ENCODE peak calls at places on chromosome 14, in seven cellular contexts. Y is stimulated activated CD4-positive, alpha-beta T cell treated with anti-CD3 and anti-CD28 coated beads, Interleukin-15, amount 100 ng/mL, for 24 hours; R is prostate gland; M is neuronal stem cell; C is effector memory CD4-positive, alpha-beta T cell; E is NCI-H2029; L is NB4. J is an unnamed sample.
A peak's percentile ranks its signal among the peaks of the same experiment; 100 is the strongest.

GRCh38 chr14:58426819-58427288 is 477 bp downstream of the TIMM9 start:
- DNase-seq in Y (peak; percentile 57), R (peak; percentile 34), M (peak; percentile 77), C (peak; percentile 23), E (peak; percentile 64), L (peak; percentile 78), J (peak; percentile 54)

GRCh38 chr14:89351958-89352404 is 65.1 kb downstream of the FOXN3 start:
- DNase-seq in Y (no peak), R (no peak), M (no peak), C (no peak), E (no peak), L (peak; percentile 59), J (no peak)

GRCh38 chr14:78016532-78016931 is 153.6 kb upstream of the NRXN3 start:
- DNase-seq in Y (no peak), R (no peak), M (no peak), C (no peak), E (no peak), L (no peak), J (no peak)

GRCh38 chr14:104293851-104294627 is 155.7 kb downstream of the KIF26A start:
- DNase-seq in Y (no peak), R (no peak), M (no peak), C (no peak), E (peak; percentile 71), L (no peak), J (no peak)

GRCh38 chr14:65676361-65677014 is 264.0 kb downstream of the FUT8 start:
- DNase-seq in Y (no peak), R (no peak), M (no peak), C (no peak), E (no peak), L (no peak), J (no peak)

GRCh38 chr14:100470523-100470897 is 116.7 kb downstream of the BEGAIN start:
- DNase-seq in Y (no peak), R (no peak), M (no peak), C (no peak), E (no peak), L (peak; percentile 10), J (no peak)

GRCh38 chr14:66174453-66174891 is 311.7 kb upstream of the CCDC196 start:
- DNase-seq in Y (no peak), R (no peak), M (no peak), C (no peak), E (no peak), L (no peak), J (no peak)

GRCh38 chr14:93045211-93045674 is 70.5 kb downstream of the ITPK1 start:
- DNase-seq in Y (no peak), R (no peak), M (peak; percentile 60), C (no peak), E (no peak), L (no peak), J (no peak)

GRCh38 chr14:35558680-35559079 is 24.7 kb downstream of the INSM2 start:
- DNase-seq in Y (no peak), R (no peak), M (peak; percentile 61), C (no peak), E (no peak), L (no peak), J (no peak)

GRCh38 chr14:21233457-21234076 is 35.7 kb downstream of the HNRNPC start:
- DNase-seq in Y (no peak), R (no peak), M (no peak), C (no peak), E (no peak), L (peak; percentile 47), J (no peak)

GRCh38 chr14:88454886-88455285 is 69.4 kb downstream of the SPATA7 start:
- DNase-seq in Y (no peak), R (no peak), M (no peak), C (no peak), E (no peak), L (no peak), J (no peak)

GRCh38 chr14:66069830-66070541 is 416.2 kb upstream of the CCDC196 start:
- DNase-seq in Y (no peak), R (no peak), M (no peak), C (no peak), E (no peak), L (no peak), J (no peak)

GRCh38 chr14:80850197-80850814 is 91.2 kb downstream of the CEP128 start:
- DNase-seq in Y (no peak), R (no peak), M (peak; percentile 17), C (no peak), E (no peak), L (peak; percentile 44), J (no peak)

GRCh38 chr14:65926935-65927700 is 514.6 kb downstream of the FUT8 start:
- DNase-seq in Y (no peak), R (no peak), M (no peak), C (no peak), E (no peak), L (peak; percentile 46), J (no peak)

GRCh38 chr14:91744068-91744480 is 12.2 kb upstream of the CATSPERB start:
- DNase-seq in Y (no peak), R (no peak), M (no peak), C (no peak), E (peak; percentile 78), L (peak; percentile 2), J (no peak)

GRCh38 chr14:61477845-61478438 is 156.6 kb downstream of the PRKCH start:
- DNase-seq in Y (peak; percentile 56), R (no peak), M (no peak), C (no peak), E (peak; percentile 85), L (peak; percentile 28), J (peak; percentile 24)

GRCh38 chr14:49754570-49755097 is 13.3 kb upstream of the KLHDC2 start:
- DNase-seq in Y (no peak), R (no peak), M (no peak), C (no peak), E (no peak), L (no peak), J (no peak)

GRCh38 chr14:82667006-82667405 is 1133.4 kb upstream of the SEL1L start:
- DNase-seq in Y (no peak), R (peak; percentile 23), M (no peak), C (no peak), E (no peak), L (no peak), J (no peak)

GRCh38 chr14:99419905-99420304 is 60.8 kb downstream of the SETD3 start:
- DNase-seq in Y (no peak), R (no peak), M (no peak), C (no peak), E (no peak), L (no peak), J (no peak)

GRCh38 chr14:54565236-54566151 is 1.4 kb upstream of the SAMD4A start:
- DNase-seq in Y (peak; percentile 78), R (peak; percentile 91), M (peak; percentile 80), C (peak; percentile 78), E (peak; percentile 83), L (peak; percentile 51), J (peak; percentile 81)

GRCh38 chr14:99721792-99722516 is 37.9 kb downstream of the CYP46A1 start:
- DNase-seq in Y (no peak), R (no peak), M (no peak), C (no peak), E (no peak), L (no peak), J (no peak)

GRCh38 chr14:94100847-94101246 is 9.7 kb upstream of the IFI27 start:
- DNase-seq in Y (no peak), R (no peak), M (no peak), C (no peak), E (no peak), L (no peak), J (no peak)

GRCh38 chr14:61438860-61439765 is 117.7 kb downstream of the PRKCH start:
- DNase-seq in Y (peak; percentile 53), R (peak; percentile 90), M (peak; percentile 12), C (no peak), E (peak; percentile 94), L (peak; percentile 66), J (no peak)

GRCh38 chr14:31477248-31477647 is 10.6 kb downstream of the GPR33 start:
- DNase-seq in Y (no peak), R (no peak), M (no peak), C (no peak), E (no peak), L (no peak), J (no peak)

GRCh38 chr14:101022121-101022520 is 118.6 kb upstream of the RTL1 start:
- DNase-seq in Y (no peak), R (no peak), M (no peak), C (no peak), E (no peak), L (peak; percentile 23), J (no peak)

GRCh38 chr14:95663226-95663797 is 22.9 kb upstream of the TCL1B start:
- DNase-seq in Y (no peak), R (no peak), M (no peak), C (no peak), E (no peak), L (no peak), J (no peak)

GRCh38 chr14:64649383-64649998 is 54.7 kb upstream of the PLEKHG3 start:
- DNase-seq in Y (no peak), R (no peak), M (no peak), C (no peak), E (no peak), L (peak; percentile 60), J (no peak)

GRCh38 chr14:54102530-54102929 is 145.9 kb upstream of the BMP4 start:
- DNase-seq in Y (no peak), R (no peak), M (no peak), C (no peak), E (no peak), L (no peak), J (no peak)